ENCODE peak calls at places on chromosomes 7 and 10, in ten cellular contexts. T, S, G, D, M, V, E, Q, R and P are unnamed samples.

GRCh38 chr10:61588770-61589211 is 73.9 kb upstream of the CABCOCO1 start:
- DNase-seq in Q (no peak), S (no peak), D (no peak), M (peak; percentile 86), T (no peak), R (no peak), V (no peak), E (no peak), G (no peak), P (no peak)

GRCh38 chr10:60733189-60733815 is 45.0 kb upstream of the CDK1 start:
- DNase-seq in S (no peak), G (peak; percentile 28), E (peak; percentile 79), D (peak; percentile 26), V (no peak), Q (no peak), M (no peak), R (no peak), T (no peak), P (peak; percentile 9)

GRCh38 chr10:125000366-125001312 is 58.7 kb downstream of the ZRANB1 start:
- DNase-seq in Q (peak; percentile 34), E (peak; percentile 28), M (no peak), T (no peak), R (peak; percentile 45), V (no peak), G (no peak), S (no peak), D (no peak), P (no peak)

GRCh38 chr10:43128958-43129706 is 9.1 kb upstream of the CSGALNACT2 start:
- DNase-seq in V (no peak), M (peak; percentile 92), S (peak; percentile 69), T (no peak), D (no peak), Q (peak; percentile 87), R (peak; percentile 93), E (peak; percentile 7), G (no peak), P (no peak)

GRCh38 chr7:80681272-80681885 is 42.9 kb downstream of the CD36 start:
- DNase-seq in V (no peak), Q (no peak), R (peak; percentile 41), G (no peak), E (peak; percentile 7), S (no peak), T (no peak), D (peak; percentile 24), M (peak; percentile 92), P (peak; percentile 63)

GRCh38 chr10:93904901-93905300 is 11.1 kb downstream of the SLC35G1 start:
- DNase-seq in G (no peak), M (no peak), Q (no peak), R (no peak), D (no peak), T (no peak), E (no peak), S (no peak), V (no peak), P (peak; percentile 15)

GRCh38 chr10:1102836-1103235 is 46.7 kb downstream of the WDR37 start:
- DNase-seq in S (no peak), G (no peak), D (no peak), R (peak; percentile 24), M (no peak), V (no peak), E (no peak), Q (no peak), T (no peak), P (no peak)

GRCh38 chr7:14385074-14385473 is 395.6 kb upstream of the ETV1 start:
- DNase-seq in G (no peak), T (no peak), E (no peak), V (no peak), M (no peak), Q (no peak), S (no peak), D (no peak), R (peak; percentile 3), P (no peak)

GRCh38 chr10:59991661-59992060 is 85.3 kb upstream of the CCDC6 start:
- DNase-seq in Q (peak; percentile 3), D (peak; percentile 91), M (peak; percentile 95), E (peak; percentile 42), T (no peak), S (no peak), G (no peak), R (peak; percentile 59), V (no peak), P (peak; percentile 26)

GRCh38 chr7:618539-619355 is 99.1 kb upstream of the PDGFA start:
- DNase-seq in G (no peak), R (no peak), D (no peak), T (no peak), V (no peak), Q (no peak), E (no peak), S (peak; percentile 98), M (no peak), P (no peak)

GRCh38 chr7:69738396-69738889 is 140.2 kb downstream of the AUTS2 start:
- DNase-seq in T (no peak), E (peak; percentile 51), M (no peak), Q (peak; percentile 60), V (no peak), D (no peak), S (no peak), G (no peak), R (peak; percentile 37), P (peak; percentile 20)

GRCh38 chr10:99172130-99172738 is 63.4 kb downstream of the HPSE2 start:
- DNase-seq in S (no peak), T (no peak), M (peak; percentile 90), G (no peak), Q (peak; percentile 8), E (peak; percentile 72), D (peak; percentile 5), V (no peak), R (peak; percentile 8), P (no peak)

GRCh38 chr10:129272171-129272570 is 194.9 kb upstream of the MGMT start:
- DNase-seq in E (no peak), Q (no peak), S (no peak), M (no peak), D (no peak), G (no peak), T (peak; percentile 53), R (no peak), V (no peak), P (no peak)

GRCh38 chr10:48449501-48450232 is 143.2 kb downstream of the MAPK8 start:
- DNase-seq in R (no peak), T (peak; percentile 31), E (no peak), M (no peak), G (no peak), V (no peak), Q (no peak), S (no peak), D (no peak), P (no peak)

GRCh38 chr10:128265596-128265995 is 139.4 kb upstream of the MKI67 start:
- DNase-seq in M (no peak), Q (no peak), V (no peak), T (no peak), E (no peak), D (no peak), R (no peak), G (no peak), S (no peak), P (no peak)

GRCh38 chr7:43481905-43482678 is 100.8 kb upstream of the STK17A start:
- DNase-seq in G (no peak), V (no peak), E (no peak), S (no peak), T (no peak), R (peak; percentile 53), Q (peak; percentile 58), M (no peak), D (no peak), P (no peak)

GRCh38 chr7:31883761-31884164 is 186.4 kb downstream of the PDE1C start:
- DNase-seq in E (no peak), Q (peak; percentile 8), D (no peak), T (peak; percentile 37), R (peak; percentile 35), V (no peak), M (peak; percentile 0), G (no peak), S (no peak), P (peak; percentile 7)

GRCh38 chr7:57203161-57203791 is 71.0 kb upstream of the ZNF479 start:
- DNase-seq in E (no peak), M (no peak), G (no peak), D (no peak), Q (no peak), S (no peak), V (no peak), T (no peak), R (no peak), P (no peak)

GRCh38 chr7:108367314-108367713 is 88.9 kb downstream of the NRCAM start:
- DNase-seq in G (no peak), V (no peak), T (no peak), E (no peak), S (no peak), R (no peak), M (no peak), D (no peak), Q (no peak), P (no peak)

GRCh38 chr7:147412782-147413186 is 1177.8 kb upstream of the C7orf33 start:
- DNase-seq in S (no peak), Q (peak; percentile 67), V (no peak), M (no peak), R (peak; percentile 78), E (no peak), D (no peak), G (no peak), T (no peak), P (no peak)

GRCh38 chr7:158843775-158844174 is 12.6 kb upstream of the DYNC2I1 start:
- DNase-seq in S (no peak), E (no peak), M (no peak), D (no peak), T (no peak), V (no peak), R (no peak), Q (no peak), G (no peak), P (no peak)

GRCh38 chr7:51268859-51269258 is 47.8 kb downstream of the COBL start:
- DNase-seq in R (no peak), S (no peak), T (no peak), E (no peak), G (no peak), V (no peak), M (no peak), Q (no peak), D (no peak), P (peak; percentile 49)

GRCh38 chr10:133012573-133013359 is 70.4 kb upstream of the CFAP46 start:
- DNase-seq in R (no peak), S (no peak), D (no peak), V (no peak), Q (no peak), G (no peak), T (no peak), M (no peak), E (no peak), P (no peak)